ENCODE peak calls at places on chromosomes 16 and 17, in nine cellular contexts. J is ovary, P is right lobe of liver, R is A549, C is sigmoid colon, I is thoracic aorta, F is endodermal cell, M is heart left ventricle, G is upper lobe of left lung. L is an unnamed sample.

GRCh38 chr17:73750975-73751374 is 106.7 kb upstream of the SDK2 start:
- DNase-seq in J (no peak), P (peak), R (no peak), C (no peak), I (no peak), F (peak), M (no peak), G (no peak), L (no peak)

GRCh38 chr17:1789936-1790335 is 28.1 kb downstream of the SERPINF1 start:
- DNase-seq in J (no peak), P (no peak), R (no peak), C (no peak), I (no peak), F (no peak), M (no peak), G (no peak), L (no peak)

GRCh38 chr17:4533522-4534502 is 21.4 kb downstream of the MYBBP1A start:
- DNase-seq in J (no peak), P (peak), R (no peak), C (no peak), I (no peak), F (peak), M (no peak), G (no peak), L (peak)

GRCh38 chr16:28059841-28060240 is 3.7 kb downstream of the GSG1L start:
- DNase-seq in J (no peak), P (no peak), R (no peak), C (no peak), I (no peak), F (no peak), M (peak), G (no peak), L (no peak)

GRCh38 chr16:77063617-77064016 is 127.4 kb upstream of the MON1B start:
- DNase-seq in J (no peak), P (no peak), R (no peak), C (no peak), I (no peak), F (no peak), M (no peak), G (no peak), L (peak)

GRCh38 chr17:31386542-31387075 is 4.9 kb upstream of the RAB11FIP4 start:
- DNase-seq in J (no peak), P (no peak), R (no peak), C (no peak), I (no peak), F (no peak), M (no peak), G (no peak), L (no peak)

GRCh38 chr17:15954222-15954621 is 9.3 kb downstream of the ADORA2B start:
- DNase-seq in J (no peak), P (no peak), R (peak), C (peak), I (no peak), F (no peak), M (no peak), G (peak), L (no peak)

GRCh38 chr17:998111-998510 is 1.2 kb downstream of the TIMM22 start:
- DNase-seq in J (no peak), P (no peak), R (no peak), C (no peak), I (no peak), F (no peak), M (peak), G (no peak), L (no peak)

GRCh38 chr17:53032861-53033271 is 789.9 kb upstream of the KIF2B start:
- DNase-seq in J (no peak), P (no peak), R (no peak), C (no peak), I (no peak), F (peak), M (no peak), G (peak), L (no peak)

GRCh38 chr16:66881560-66881959 is 1.2 kb downstream of the PDP2 start:
- DNase-seq in J (no peak), P (no peak), R (no peak), C (no peak), I (no peak), F (no peak), M (no peak), G (peak), L (no peak)

GRCh38 chr16:55418586-55418985 is 60.4 kb upstream of the MMP2 start:
- DNase-seq in J (no peak), P (no peak), R (no peak), C (no peak), I (no peak), F (peak), M (no peak), G (no peak), L (no peak)

GRCh38 chr17:77422104-77422782 is 281.5 kb downstream of the SEC14L1 start:
- DNase-seq in J (no peak), P (no peak), R (no peak), C (peak), I (no peak), F (no peak), M (no peak), G (no peak), L (no peak)

GRCh38 chr16:3509470-3509928 is 8.7 kb downstream of the CLUAP1 start:
- DNase-seq in J (no peak), P (no peak), R (no peak), C (peak), I (no peak), F (peak), M (no peak), G (no peak), L (no peak)

GRCh38 chr17:7219434-7219811 is 213 bp downstream of the DLG4 start:
- DNase-seq in J (no peak), P (no peak), R (no peak), C (no peak), I (no peak), F (no peak), M (no peak), G (no peak), L (no peak)

GRCh38 chr17:7218774-7219173 is 862 bp downstream of the DLG4 start:
- DNase-seq in J (no peak), P (no peak), R (no peak), C (no peak), I (no peak), F (no peak), M (no peak), G (no peak), L (no peak)

GRCh38 chr17:7220593-7221280 is 999 bp downstream of the ACADVL start:
- DNase-seq in J (peak), P (peak), R (peak), C (peak), I (no peak), F (peak), M (peak), G (peak), L (no peak)

GRCh38 chr17:7221281-7222092 is 1.7 kb downstream of the ACADVL start:
- DNase-seq in J (no peak), P (no peak), R (no peak), C (peak), I (no peak), F (no peak), M (no peak), G (no peak), L (no peak)

GRCh38 chr17:7219812-7220592 is at the start of the genes ACADVL and DLG4:
- DNase-seq in J (peak), P (peak), R (peak), C (peak), I (peak), F (peak), M (peak), G (peak), L (peak)
- H3K4me3 ChIP-seq in J (peak), P (peak), R (peak), C (peak), I (peak), F (peak), M (peak), G (peak), L (peak)

DNA sequence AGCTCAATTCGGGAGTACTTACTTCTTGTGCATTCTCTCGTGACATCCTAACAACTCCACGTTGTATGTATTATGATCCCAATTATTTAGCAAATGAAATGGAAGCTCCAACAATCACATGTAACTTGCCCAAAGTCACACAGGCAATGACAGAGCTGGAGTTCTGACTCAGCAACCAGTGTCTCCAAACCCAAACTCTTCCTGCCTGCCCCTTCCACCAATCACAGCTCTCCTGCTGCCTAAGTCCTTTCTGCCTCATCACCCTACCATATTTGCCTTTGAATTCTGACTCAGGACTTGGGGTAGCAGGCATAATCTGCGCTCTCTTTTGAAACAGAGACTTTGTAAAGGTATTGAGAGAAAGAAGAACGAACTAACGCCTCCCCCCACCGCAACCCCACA is 245.2 kb upstream of the MAF start:
- DNase-seq in J (no peak), P (no peak), R (no peak), C (no peak), I (no peak), F (no peak), M (no peak), G (no peak), L (no peak)
- H3K27ac ChIP-seq in J (no peak), P (no peak), R (no peak), C (no peak), I (no peak), F (no peak), M (no peak), G (no peak), L (no peak)

GRCh38 chr17:38579934-38580333 is 25.8 kb downstream of the SRCIN1 start:
- DNase-seq in J (no peak), P (no peak), R (peak), C (no peak), I (no peak), F (peak), M (no peak), G (no peak), L (no peak)
- TF ChIP-seq CTCF in J (no peak), P (no peak), R (peak), C (no peak), I (no peak), F (peak), M (no peak), G (no peak), L (no peak)

GRCh38 chr17:41647038-41647813 is 22.9 kb upstream of the KRT17 start:
- DNase-seq in J (no peak), P (no peak), R (peak), C (no peak), I (no peak), F (no peak), M (no peak), G (no peak), L (no peak)

GRCh38 chr17:41645371-41646063 is 21.1 kb upstream of the KRT17 start:
- DNase-seq in J (no peak), P (no peak), R (peak), C (no peak), I (no peak), F (peak), M (no peak), G (peak), L (no peak)

GRCh38 chr17:41649923-41650519 is 25.6 kb upstream of the KRT17 start:
- DNase-seq in J (no peak), P (no peak), R (no peak), C (no peak), I (no peak), F (peak), M (peak), G (no peak), L (no peak)

GRCh38 chr17:41648411-41649195 is 24.2 kb upstream of the KRT17 start:
- DNase-seq in J (peak), P (peak), R (peak), C (peak), I (peak), F (peak), M (peak), G (peak), L (peak)

GRCh38 chr17:41647940-41648410 is 23.6 kb upstream of the KRT17 start:
- DNase-seq in J (peak), P (peak), R (peak), C (peak), I (peak), F (peak), M (peak), G (peak), L (peak)
- H3K4me3 ChIP-seq in J (peak), P (peak), R (peak), C (peak), I (peak), F (peak), M (peak), G (no peak), L (peak)

GRCh38 chr16:72427001-72427785 is 255.2 kb upstream of the PMFBP1 start:
- DNase-seq in J (no peak), P (no peak), R (no peak), C (no peak), I (no peak), F (no peak), M (no peak), G (no peak), L (no peak)
- H3K27ac ChIP-seq in J (no peak), P (no peak), R (no peak), C (no peak), I (no peak), F (no peak), M (no peak), G (no peak), L (no peak)

GRCh38 chr17:61309857-61310256 is 89.8 kb upstream of the TBX2 start:
- DNase-seq in J (no peak), P (no peak), R (no peak), C (no peak), I (no peak), F (peak), M (no peak), G (no peak), L (no peak)

GRCh38 chr17:61309362-61309761 is 90.3 kb upstream of the TBX2 start:
- DNase-seq in J (no peak), P (no peak), R (no peak), C (no peak), I (no peak), F (peak), M (no peak), G (no peak), L (no peak)

GRCh38 chr17:61310611-61311010 is 89.0 kb upstream of the TBX2 start:
- DNase-seq in J (no peak), P (no peak), R (no peak), C (no peak), I (no peak), F (peak), M (no peak), G (no peak), L (no peak)

GRCh38 chr17:61306003-61306402 is 93.6 kb upstream of the TBX2 start:
- DNase-seq in J (no peak), P (no peak), R (no peak), C (no peak), I (no peak), F (no peak), M (no peak), G (no peak), L (no peak)

GRCh38 chr17:61307905-61308886 is 91.4 kb upstream of the TBX2 start:
- DNase-seq in J (no peak), P (no peak), R (peak), C (no peak), I (no peak), F (peak), M (no peak), G (no peak), L (no peak)
- TF ChIP-seq CTCF in J (no peak), P (no peak), R (peak), C (no peak), I (no peak), F (peak), M (no peak), G (no peak), L (no peak)

GRCh38 chr16:48613061-48613957 is 3.3 kb upstream of the N4BP1 start:
- DNase-seq in J (no peak), P (no peak), R (no peak), C (no peak), I (no peak), F (peak), M (no peak), G (no peak), L (no peak)

GRCh38 chr16:48609453-48610023 is 442 bp downstream of the N4BP1 start:
- DNase-seq in J (peak), P (peak), R (peak), C (peak), I (no peak), F (no peak), M (peak), G (peak), L (peak)

GRCh38 chr16:48608871-48609452 is 1.0 kb downstream of the N4BP1 start:
- DNase-seq in J (peak), P (no peak), R (no peak), C (no peak), I (no peak), F (peak), M (no peak), G (no peak), L (no peak)

GRCh38 chr16:48612621-48613020 is 2.6 kb upstream of the N4BP1 start:
- DNase-seq in J (no peak), P (no peak), R (no peak), C (no peak), I (no peak), F (no peak), M (no peak), G (no peak), L (no peak)

DNA sequence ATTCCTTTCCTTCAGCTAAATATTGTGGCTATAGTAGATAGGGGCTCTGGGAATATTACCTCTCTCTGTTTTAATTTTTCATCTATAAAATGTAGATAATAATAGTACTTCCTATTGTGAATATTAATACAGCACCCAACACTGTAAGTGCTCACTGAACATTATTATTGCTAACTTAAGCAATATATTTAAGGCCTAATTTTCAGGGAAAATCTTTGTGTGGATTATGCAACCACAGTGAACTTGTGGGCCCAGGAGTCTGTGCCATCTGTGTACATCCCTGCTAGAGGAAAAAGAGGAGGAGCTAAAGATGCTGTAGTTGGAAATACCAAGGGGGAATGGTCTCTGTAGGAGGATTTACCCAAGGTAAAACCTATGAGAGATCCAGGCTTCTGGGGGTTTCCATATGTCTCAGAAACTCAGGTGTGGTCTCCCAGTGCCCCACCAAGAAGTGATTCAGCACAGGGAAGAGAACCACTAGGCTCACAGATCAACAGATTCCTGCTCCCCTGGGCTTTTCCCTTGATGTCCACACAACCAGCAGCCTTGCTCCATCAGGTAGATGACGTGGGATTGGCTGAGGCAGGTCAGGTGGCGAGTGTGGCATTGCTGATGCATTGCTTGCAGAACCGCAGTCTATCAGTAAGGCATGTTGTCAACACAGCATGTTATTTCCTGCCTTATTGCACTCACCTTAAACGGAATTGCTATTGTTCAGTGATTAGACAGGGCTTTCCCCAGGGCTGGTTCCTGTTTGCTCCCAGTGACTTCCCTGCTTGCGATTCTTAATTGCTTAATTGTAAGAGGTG is 1.6 kb upstream of the N4BP1 start:
- DNase-seq in J (no peak), P (peak), R (no peak), C (no peak), I (no peak), F (peak), M (no peak), G (peak), L (no peak)
- H3K4me3 ChIP-seq in J (no peak), P (no peak), R (peak), C (no peak), I (no peak), F (no peak), M (no peak), G (no peak), L (no peak)

DNA sequence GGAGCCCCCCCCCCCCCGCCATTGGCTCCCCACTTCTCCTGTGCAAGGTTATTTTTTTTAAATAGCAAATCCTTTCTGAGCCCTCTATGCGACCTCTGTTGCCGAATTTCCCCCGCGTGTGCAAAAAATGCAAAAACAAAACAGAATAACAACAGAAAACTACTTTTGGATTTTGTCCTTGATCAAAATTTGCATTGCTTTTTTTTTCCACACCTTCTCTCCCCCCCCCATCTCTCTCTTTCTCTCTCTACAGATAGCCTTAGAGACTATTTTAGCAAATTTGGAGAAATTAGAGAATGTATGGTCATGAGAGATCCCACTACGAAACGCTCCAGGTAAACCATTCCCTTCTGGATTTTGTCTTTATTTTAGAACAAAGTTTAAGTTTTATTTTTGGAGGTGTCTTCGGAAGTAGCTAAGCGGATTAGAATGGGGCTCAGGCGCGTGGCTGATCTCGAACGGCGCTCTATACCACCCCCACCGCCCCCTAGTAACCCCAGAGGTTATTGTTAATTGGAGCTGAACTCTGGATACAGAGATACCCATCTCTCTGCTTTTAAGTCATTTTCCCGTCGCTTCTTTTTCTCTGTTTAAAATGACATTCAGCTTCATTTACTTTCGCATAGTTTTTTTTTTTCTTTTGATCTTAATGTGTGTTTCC is 1.0 kb downstream of the MSI2 start:
- DNase-seq in J (no peak), P (no peak), R (no peak), C (no peak), I (no peak), F (no peak), M (no peak), G (no peak), L (no peak)
- H3K27ac ChIP-seq in J (peak), P (peak), R (peak), C (peak), I (no peak), F (peak), M (peak), G (peak), L (peak)

DNA sequence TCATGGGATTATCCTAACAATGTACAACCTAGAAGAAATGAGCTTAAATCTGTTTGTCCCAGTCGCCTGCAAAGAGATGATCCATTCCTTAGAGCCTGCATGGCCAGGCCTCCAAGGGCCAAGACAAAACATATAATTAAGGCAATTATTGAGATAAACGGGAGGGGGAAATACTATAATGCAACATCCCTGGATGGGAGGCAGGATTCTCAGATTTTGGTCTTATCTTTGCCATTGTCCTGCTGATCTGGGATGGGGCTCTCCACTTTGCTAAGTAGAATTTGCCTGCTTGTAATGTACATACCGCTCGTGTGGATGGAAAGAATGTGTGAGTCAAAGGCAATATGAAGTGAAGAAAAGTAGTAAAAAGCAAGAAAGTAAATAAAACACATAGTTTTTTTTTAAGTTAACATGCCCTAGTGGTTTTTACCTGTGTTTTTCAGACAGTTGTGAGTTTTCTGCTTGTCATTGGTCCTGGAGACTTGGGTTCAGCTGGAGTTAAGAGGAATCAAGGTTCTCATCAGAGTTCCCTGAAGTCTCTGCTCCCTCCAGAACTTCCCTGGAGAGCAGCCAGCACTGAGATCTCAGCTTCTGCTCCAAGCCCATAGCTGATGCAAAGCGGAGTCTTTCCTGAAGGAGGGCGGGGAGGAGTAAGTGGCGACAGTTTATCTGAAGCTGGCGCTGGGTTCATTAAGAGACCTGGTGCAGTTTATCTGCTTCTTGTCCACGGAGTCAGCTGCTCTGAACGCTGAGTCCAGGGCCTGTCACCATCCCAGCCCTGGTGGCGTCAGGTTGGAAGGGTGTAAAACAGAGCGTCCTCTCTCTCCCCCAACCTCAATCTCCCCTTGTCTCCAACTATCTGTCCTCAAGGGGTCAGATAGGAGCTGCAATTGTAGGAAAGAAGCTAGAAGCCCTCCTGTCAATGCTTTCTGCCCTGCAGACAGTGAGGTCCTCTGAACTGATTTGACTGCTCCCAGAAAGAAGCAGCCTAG is 30.1 kb downstream of the HOXB1 start:
- DNase-seq in J (no peak), P (peak), R (no peak), C (peak), I (no peak), F (peak), M (no peak), G (no peak), L (no peak)
- TF ChIP-seq CTCF in J (no peak), P (no peak), R (no peak), C (peak), I (no peak), F (peak), M (no peak), G (no peak), L (peak)

GRCh38 chr17:68289936-68290267 is 1.0 kb downstream of the SLC16A6 start:
- DNase-seq in J (no peak), P (no peak), R (no peak), C (no peak), I (no peak), F (no peak), M (no peak), G (no peak), L (no peak)
- H3K4me3 ChIP-seq in J (no peak), P (peak), R (no peak), C (peak), I (peak), F (peak), M (peak), G (no peak), L (peak)